ENCODE peak calls at places on chromosomes 4 and X, in five cellular contexts. One of them, this sample, is unnamed.

GRCh38 chr4:85939595-85939994 is 420.3 kb downstream of the MAPK10 start:
- DNase-seq in IMR-90: no peak
- DNase-seq in neural progenitor cell: no peak
- DNase-seq in psoas muscle: no peak
- DNase-seq in Caco-2: no peak
- DNase-seq in this sample: no peak

GRCh38 chrX:136275553-136275952 is 24.4 kb upstream of the MAP7D3 start:
- DNase-seq in IMR-90: no peak
- DNase-seq in neural progenitor cell: peak; percentile 20
- DNase-seq in psoas muscle: no peak
- DNase-seq in Caco-2: peak; percentile 7
- DNase-seq in this sample: no peak

GRCh38 chr4:159048166-159048886 is 54.6 kb upstream of the RAPGEF2 start:
- DNase-seq in IMR-90: peak; percentile 79
- DNase-seq in neural progenitor cell: peak; percentile 57
- DNase-seq in psoas muscle: peak; percentile 57
- DNase-seq in Caco-2: peak; percentile 51
- DNase-seq in this sample: peak; percentile 56

GRCh38 chr4:2302387-2303119 is 40.6 kb upstream of the MXD4 start:
- DNase-seq in IMR-90: no peak
- DNase-seq in neural progenitor cell: no peak
- DNase-seq in psoas muscle: no peak
- DNase-seq in Caco-2: no peak
- DNase-seq in this sample: no peak

GRCh38 chrX:23854122-23854521 is 53.6 kb downstream of the APOO start:
- DNase-seq in IMR-90: no peak
- DNase-seq in neural progenitor cell: no peak
- DNase-seq in psoas muscle: no peak
- DNase-seq in Caco-2: no peak
- DNase-seq in this sample: no peak

GRCh38 chr4:5955201-5955821 is 62.4 kb upstream of the CRMP1 start:
- DNase-seq in IMR-90: no peak
- DNase-seq in neural progenitor cell: peak; percentile 23
- DNase-seq in psoas muscle: no peak
- DNase-seq in Caco-2: no peak
- DNase-seq in this sample: peak; percentile 86

GRCh38 chrX:21658152-21658737 is at the start of gene KLHL34:
- DNase-seq in IMR-90: no peak
- DNase-seq in neural progenitor cell: no peak
- DNase-seq in psoas muscle: peak; percentile 44
- DNase-seq in Caco-2: no peak
- DNase-seq in this sample: no peak

GRCh38 chr4:154582723-154583122 is 7.8 kb downstream of the FGA start:
- DNase-seq in IMR-90: no peak
- DNase-seq in neural progenitor cell: no peak
- DNase-seq in psoas muscle: no peak
- DNase-seq in Caco-2: no peak
- DNase-seq in this sample: no peak

GRCh38 chrX:12701625-12702024 is 89.6 kb upstream of the PRPS2 start:
- DNase-seq in IMR-90: peak; percentile 68
- DNase-seq in neural progenitor cell: peak; percentile 82
- DNase-seq in psoas muscle: peak; percentile 20
- DNase-seq in Caco-2: peak; percentile 52
- DNase-seq in this sample: peak; percentile 58

GRCh38 chrX:43559643-43560042 is 96.5 kb upstream of the MAOA start:
- DNase-seq in IMR-90: peak; percentile 2
- DNase-seq in neural progenitor cell: peak; percentile 77
- DNase-seq in psoas muscle: peak; percentile 12
- DNase-seq in Caco-2: peak; percentile 49
- DNase-seq in this sample: peak; percentile 26

GRCh38 chrX:139211568-139212182 is 318.9 kb upstream of the F9 start:
- DNase-seq in IMR-90: no peak
- DNase-seq in neural progenitor cell: peak; percentile 74
- DNase-seq in psoas muscle: no peak
- DNase-seq in Caco-2: no peak
- DNase-seq in this sample: no peak

GRCh38 chr4:184911310-184911709 is 85.5 kb upstream of the ACSL1 start:
- DNase-seq in IMR-90: peak; percentile 40
- DNase-seq in neural progenitor cell: no peak
- DNase-seq in psoas muscle: no peak
- DNase-seq in Caco-2: no peak
- DNase-seq in this sample: no peak

GRCh38 chr4:122930877-122931276 is 8.5 kb upstream of the NUDT6 start:
- DNase-seq in IMR-90: peak; percentile 41
- DNase-seq in neural progenitor cell: no peak
- DNase-seq in psoas muscle: no peak
- DNase-seq in Caco-2: no peak
- DNase-seq in this sample: no peak

GRCh38 chr4:3387943-3388348 is 53.8 kb upstream of the HGFAC start:
- DNase-seq in IMR-90: peak; percentile 23
- DNase-seq in neural progenitor cell: no peak
- DNase-seq in psoas muscle: peak; percentile 86
- DNase-seq in Caco-2: no peak
- DNase-seq in this sample: peak; percentile 39

GRCh38 chrX:56057325-56057724 is 174.8 kb upstream of the KLF8 start:
- DNase-seq in IMR-90: no peak
- DNase-seq in neural progenitor cell: no peak
- DNase-seq in psoas muscle: no peak
- DNase-seq in Caco-2: no peak
- DNase-seq in this sample: no peak

GRCh38 chrX:40845331-40845911 is 110.1 kb upstream of the MED14 start:
- DNase-seq in IMR-90: peak; percentile 95
- DNase-seq in neural progenitor cell: peak; percentile 61
- DNase-seq in psoas muscle: no peak
- DNase-seq in Caco-2: peak; percentile 24
- DNase-seq in this sample: no peak

GRCh38 chrX:53563324-53563723 is 123.2 kb downstream of the HUWE1 start:
- DNase-seq in IMR-90: no peak
- DNase-seq in neural progenitor cell: no peak
- DNase-seq in psoas muscle: no peak
- DNase-seq in Caco-2: no peak
- DNase-seq in this sample: no peak
- H3K36me3 ChIP-seq in IMR-90: peaks cover 59% of the 10 kb centered on the region
- H3K36me3 ChIP-seq in neural progenitor cell: peaks cover 6% of the 10 kb centered on the region
- H3K36me3 ChIP-seq in psoas muscle: peaks cover 96% of the 10 kb centered on the region
- H3K36me3 ChIP-seq in Caco-2: no peaks in the 10 kb centered on the region
- H3K36me3 ChIP-seq in this sample: peaks cover 76% of the 10 kb centered on the region

GRCh38 chrX:153901753-153902140 is 2.7 kb upstream of the AVPR2 start:
- DNase-seq in IMR-90: no peak
- DNase-seq in neural progenitor cell: no peak
- DNase-seq in psoas muscle: no peak
- DNase-seq in Caco-2: no peak
- DNase-seq in this sample: no peak
- H3K4me1 ChIP-seq in IMR-90: peaks cover 9% of the 10 kb centered on the region
- H3K4me1 ChIP-seq in neural progenitor cell: no peaks in the 10 kb centered on the region
- H3K4me1 ChIP-seq in psoas muscle: no peaks in the 10 kb centered on the region
- H3K4me1 ChIP-seq in Caco-2: no peaks in the 10 kb centered on the region
- H3K4me1 ChIP-seq in this sample: peaks cover 25% of the 10 kb centered on the region

GRCh38 chrX:19761554-19762295 is 125.7 kb downstream of the SH3KBP1 start:
- DNase-seq in IMR-90: no peak
- DNase-seq in neural progenitor cell: no peak
- DNase-seq in psoas muscle: no peak
- DNase-seq in Caco-2: no peak
- DNase-seq in this sample: no peak
- H3K36me3 ChIP-seq in IMR-90: no peaks in the 10 kb centered on the region
- H3K36me3 ChIP-seq in neural progenitor cell: no peaks in the 10 kb centered on the region
- H3K36me3 ChIP-seq in psoas muscle: no peaks in the 10 kb centered on the region
- H3K36me3 ChIP-seq in Caco-2: no peaks in the 10 kb centered on the region
- H3K36me3 ChIP-seq in this sample: no peaks in the 10 kb centered on the region

DNA sequence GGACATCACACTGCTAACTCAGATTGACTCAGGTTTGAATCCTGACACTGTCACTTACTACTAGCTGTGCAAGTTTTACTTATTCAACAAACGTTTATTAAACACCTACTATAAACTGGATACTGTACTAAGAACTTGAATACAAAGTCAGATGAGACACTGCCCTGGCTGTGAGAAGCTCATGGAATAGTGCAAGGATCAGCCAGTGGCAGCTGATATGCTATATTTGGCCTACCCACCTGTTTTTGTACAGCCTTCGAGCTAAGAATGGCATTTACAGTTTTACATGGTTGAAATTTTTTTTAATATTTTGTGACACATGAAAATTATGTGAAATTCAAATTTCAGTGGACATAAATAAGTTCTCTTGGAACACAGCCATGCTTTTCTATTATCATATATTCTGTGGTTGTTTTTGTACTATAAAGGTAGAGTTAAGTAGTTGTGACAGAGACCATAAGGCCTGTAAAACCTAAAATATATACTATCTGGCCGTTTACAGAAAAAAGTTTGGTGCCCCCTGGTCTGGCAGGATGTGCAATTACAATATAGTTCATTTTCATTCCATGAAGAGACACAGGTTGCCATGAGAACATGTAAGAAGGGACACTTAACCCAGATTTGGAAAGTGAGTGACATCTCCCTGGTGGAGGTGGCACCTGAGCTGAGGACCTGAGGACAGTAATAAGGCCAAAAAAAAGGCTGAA is 3.4 kb upstream of the SEC24D start:
- DNase-seq in IMR-90: no peak
- DNase-seq in neural progenitor cell: no peak
- DNase-seq in psoas muscle: no peak
- DNase-seq in Caco-2: no peak
- DNase-seq in this sample: no peak
- H3K4me1 ChIP-seq in IMR-90: peaks cover 2% of the 10 kb centered on the region
- H3K4me1 ChIP-seq in neural progenitor cell: no peaks in the 10 kb centered on the region
- H3K4me1 ChIP-seq in psoas muscle: peaks cover 9% of the 10 kb centered on the region
- H3K4me1 ChIP-seq in Caco-2: peaks cover 4% of the 10 kb centered on the region
- H3K4me1 ChIP-seq in this sample: no peaks in the 10 kb centered on the region

DNA sequence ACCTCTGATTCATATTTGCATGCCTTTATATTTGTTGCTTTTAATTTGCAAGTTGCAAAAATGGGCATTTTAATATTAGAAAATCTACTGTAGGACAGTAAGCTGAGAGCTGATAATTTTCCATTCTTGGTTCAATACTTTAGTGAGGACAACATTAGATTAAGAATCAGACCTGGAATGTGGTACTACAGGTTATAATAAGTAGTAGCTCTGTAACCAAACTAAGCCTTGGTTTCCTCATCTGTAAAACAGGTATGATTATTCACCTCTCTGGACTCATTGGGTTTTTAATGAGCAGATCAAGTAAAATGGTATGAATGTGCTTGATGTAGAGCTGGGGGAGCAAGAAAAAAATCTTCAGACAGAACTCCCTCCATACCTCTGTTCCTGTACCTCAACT is 31.1 kb downstream of the PRRG1 start:
- DNase-seq in IMR-90: no peak
- DNase-seq in neural progenitor cell: no peak
- DNase-seq in psoas muscle: no peak
- DNase-seq in Caco-2: no peak
- DNase-seq in this sample: no peak
- H3K36me3 ChIP-seq in IMR-90: no peaks in the 10 kb centered on the region
- H3K36me3 ChIP-seq in neural progenitor cell: no peaks in the 10 kb centered on the region
- H3K36me3 ChIP-seq in psoas muscle: no peaks in the 10 kb centered on the region
- H3K36me3 ChIP-seq in Caco-2: no peaks in the 10 kb centered on the region
- H3K36me3 ChIP-seq in this sample: no peaks in the 10 kb centered on the region

This sample was measured in BE2C.